ENCODE peak calls at places on chromosomes 1 and 21, in five cellular contexts. J is spleen, Z is heart right ventricle, X is left ventricle myocardium inferior, O is A549. A is an unnamed sample.

GRCh38 chr1:155017021-155017945 is 14.7 kb downstream of the ZBTB7B start:
- DNase-seq in Z (peak; percentile 89), X (peak; percentile 90), J (peak; percentile 97), O (peak; percentile 84), A (peak; percentile 59)

GRCh38 chr1:162056043-162056442 is 13.4 kb upstream of the NOS1AP start:
- DNase-seq in Z (peak; percentile 30), J (peak; percentile 74), O (peak; percentile 64), X (peak; percentile 37), A (peak; percentile 23)

GRCh38 chr1:161260939-161261858 is 2.7 kb downstream of the PCP4L1 start:
- DNase-seq in J (no peak), O (no peak), X (no peak), Z (no peak), A (no peak)

GRCh38 chr1:233253231-233254038 is 42.1 kb downstream of the PCNX2 start:
- DNase-seq in J (no peak), X (no peak), O (no peak), Z (no peak), A (no peak)

GRCh38 chr1:228490120-228491078 is 3.2 kb downstream of the RNF187 start:
- DNase-seq in X (peak; percentile 72), Z (no peak), O (no peak), J (no peak), A (no peak)

GRCh38 chr1:33577663-33578062 is 105.2 kb downstream of the ZSCAN20 start:
- DNase-seq in Z (no peak), O (no peak), J (no peak), X (no peak), A (no peak)

GRCh38 chr21:31117046-31117916 is 79.0 kb upstream of the KRTAP19-8 start:
- DNase-seq in Z (no peak), J (no peak), X (no peak), O (peak; percentile 9), A (peak; percentile 24)

GRCh38 chr1:168246506-168246905 is 20.7 kb downstream of the SFT2D2 start:
- DNase-seq in Z (no peak), J (no peak), X (no peak), O (no peak), A (no peak)

GRCh38 chr1:185027252-185027882 is 18.0 kb upstream of the RNF2 start:
- DNase-seq in O (no peak), J (no peak), X (no peak), Z (no peak), A (no peak)

GRCh38 chr21:44756416-44757185 is 45.0 kb downstream of the UBE2G2 start:
- DNase-seq in J (no peak), Z (no peak), O (no peak), X (no peak), A (no peak)

GRCh38 chr1:74650561-74650960 is 23.0 kb downstream of the ERICH3 start:
- DNase-seq in O (no peak), X (no peak), J (no peak), Z (no peak), A (peak; percentile 34)

GRCh38 chr1:29540801-29541357 is 304.6 kb downstream of the PTPRU start:
- DNase-seq in X (no peak), Z (no peak), O (no peak), J (peak; percentile 40), A (no peak)

GRCh38 chr21:40011371-40011770 is 144.1 kb downstream of the PCP4 start:
- DNase-seq in X (no peak), O (no peak), J (no peak), Z (no peak), A (no peak)

GRCh38 chr1:92354259-92354658 is 55.4 kb downstream of the RPAP2 start:
- DNase-seq in J (no peak), X (no peak), Z (no peak), O (no peak), A (no peak)

GRCh38 chr1:243558556-243558955 is 291.5 kb downstream of the AKT3 start:
- DNase-seq in J (no peak), X (no peak), O (no peak), Z (no peak), A (no peak)

GRCh38 chr1:230572121-230573083 is 69.9 kb upstream of the COG2 start:
- DNase-seq in X (no peak), J (no peak), O (no peak), Z (no peak), A (no peak)

GRCh38 chr1:208374391-208374941 is 130.3 kb upstream of the PLXNA2 start:
- DNase-seq in X (no peak), Z (no peak), J (no peak), O (no peak), A (no peak)

GRCh38 chr1:213201380-213202155 is 150.5 kb downstream of the RPS6KC1 start:
- DNase-seq in O (no peak), Z (no peak), J (no peak), X (no peak), A (no peak)

GRCh38 chr1:46526689-46527291 is 24.7 kb downstream of the KNCN start:
- DNase-seq in O (no peak), X (no peak), J (no peak), Z (no peak), A (no peak)

GRCh38 chr1:2539312-2539907 is 9.3 kb upstream of the HES5 start:
- DNase-seq in J (no peak), Z (no peak), O (no peak), X (no peak), A (no peak)

GRCh38 chr1:245652660-245653427 is 498.1 kb downstream of the KIF26B start:
- DNase-seq in X (no peak), O (no peak), Z (no peak), J (peak; percentile 38), A (no peak)

GRCh38 chr1:226677121-226678020 is 61.7 kb downstream of the ITPKB start:
- DNase-seq in Z (peak; percentile 74), J (peak; percentile 92), O (peak; percentile 29), X (peak; percentile 83), A (no peak)

DNA sequence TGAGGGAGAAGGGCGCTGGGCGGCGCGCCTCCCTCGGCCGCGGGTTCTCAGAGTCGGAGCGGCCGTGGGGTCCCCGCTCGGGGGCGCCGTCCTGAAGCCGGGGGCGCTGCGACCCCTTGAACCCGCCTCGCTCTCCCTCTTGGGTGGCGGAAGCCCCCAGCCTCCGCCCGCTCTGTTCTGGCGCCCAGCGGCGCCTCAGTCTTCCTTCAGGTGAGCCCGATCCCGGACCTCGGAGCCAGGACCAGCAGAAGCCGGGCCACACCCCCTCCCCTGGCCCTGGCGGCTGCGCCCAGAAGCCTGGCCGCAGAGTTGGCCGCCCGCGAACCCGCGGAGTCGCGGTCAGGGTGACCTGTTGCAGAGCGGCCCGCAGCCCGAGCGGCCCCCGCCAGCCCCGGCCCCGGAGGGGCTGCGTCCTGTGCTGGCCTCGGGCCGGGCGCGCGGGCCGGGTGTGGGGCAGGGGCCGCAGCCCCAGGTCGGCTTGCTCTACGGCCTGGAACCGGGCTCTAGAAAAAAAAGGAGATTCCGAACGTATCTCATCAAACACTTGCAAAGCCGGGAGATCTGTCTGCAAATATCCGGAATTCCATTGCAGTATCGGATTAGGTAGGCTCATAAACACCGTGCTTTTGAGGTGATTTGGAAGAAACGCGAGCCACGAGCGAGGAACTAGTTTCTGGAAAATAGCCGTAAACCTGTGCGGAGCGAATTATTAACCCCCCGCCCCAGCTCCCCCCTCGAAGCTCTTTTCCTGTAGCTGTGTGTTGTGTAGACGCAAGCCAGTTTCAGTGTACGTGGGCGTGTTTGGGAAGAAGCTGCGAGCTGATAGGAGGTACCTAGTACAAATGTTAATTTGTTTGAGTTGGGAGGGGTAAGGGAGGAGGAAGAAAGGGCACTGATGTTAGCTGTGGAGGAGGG is 816 bp downstream of the RALGPS2 start:
- DNase-seq in X (peak; percentile 48), Z (peak; percentile 45), J (peak; percentile 91), O (peak; percentile 79), A (no peak)
- TF ChIP-seq CTCF in X (no peak), Z (no peak), J (no peak), O (peak; percentile 44), A (peak; percentile 15)

GRCh38 chr1:28178690-28179485 is 2.4 kb upstream of the PTAFR start:
- DNase-seq in X (no peak), Z (no peak), O (no peak), J (peak; percentile 74), A (no peak)

GRCh38 chr1:28180310-28181305 is 4.1 kb upstream of the PTAFR start:
- DNase-seq in J (peak; percentile 64), Z (no peak), O (no peak), X (no peak), A (no peak)

GRCh38 chr1:28173980-28174297 is 2.6 kb downstream of the PTAFR start:
- DNase-seq in J (peak; percentile 76), Z (no peak), X (no peak), O (no peak), A (peak; percentile 27)

GRCh38 chr1:28173151-28173979 is 3.1 kb downstream of the PTAFR start:
- DNase-seq in X (no peak), J (peak; percentile 73), Z (no peak), O (no peak), A (no peak)

DNA sequence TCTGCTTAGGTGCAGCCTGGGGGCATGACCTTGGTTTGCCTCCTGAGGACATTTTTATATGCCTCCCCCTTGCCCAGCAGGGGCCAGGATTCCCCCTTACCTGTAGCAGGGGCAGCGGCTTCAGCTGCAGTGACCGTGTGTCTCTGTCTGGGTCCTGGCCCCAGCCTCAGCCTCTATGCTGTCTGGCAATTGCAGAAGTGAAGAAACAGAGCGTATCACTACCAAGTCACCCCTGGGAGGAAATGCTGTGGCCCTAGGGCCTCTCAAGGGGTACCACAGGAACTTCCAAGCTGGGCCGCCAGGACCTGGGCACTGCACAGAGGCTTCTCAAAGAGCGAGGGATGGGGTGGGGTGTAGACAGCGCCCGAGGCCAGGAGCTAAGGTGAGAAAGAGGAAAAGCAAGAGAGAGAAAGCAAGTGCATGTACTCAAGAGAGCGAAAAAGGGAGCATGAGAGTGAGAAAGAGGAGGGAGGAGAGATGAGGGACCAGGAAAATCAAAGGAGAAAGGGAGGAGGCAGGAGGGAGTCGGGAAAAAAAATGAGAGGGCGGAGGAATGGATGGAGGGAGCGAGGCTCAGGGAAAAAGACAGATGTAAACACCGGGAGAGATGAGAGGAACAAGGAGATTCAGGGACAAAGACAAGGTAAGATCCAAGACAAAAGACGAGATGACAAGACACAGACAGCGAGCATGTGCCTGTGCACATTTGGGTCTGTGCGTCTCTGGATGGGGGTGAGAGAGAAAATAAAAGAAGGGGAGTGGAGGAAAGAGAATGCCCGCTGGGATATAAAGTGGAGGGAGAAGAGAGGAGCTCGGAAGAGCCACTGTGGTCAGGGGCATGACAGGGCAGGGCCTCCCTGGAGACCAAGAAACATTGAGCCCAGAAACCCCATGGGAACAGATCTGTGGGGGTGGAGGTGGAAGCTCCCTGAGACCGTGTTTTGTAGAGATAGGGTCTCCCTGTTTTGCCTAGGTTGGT is at the start of gene PTAFR:
- DNase-seq in Z (peak; percentile 23), J (peak; percentile 92), O (no peak), X (no peak), A (no peak)
- H3K4me3 ChIP-seq in Z (no peak within 1 kb of the TSS), J (peak within 1 kb of the TSS; percentile 17), O (no peak within 1 kb of the TSS), X (peak within 1 kb of the TSS; percentile 37), A (no peak within 1 kb of the TSS)

GRCh38 chr1:89734437-89734836 is 86.4 kb upstream of the LRRC8D start:
- DNase-seq in Z (no peak), X (no peak), O (no peak), J (no peak), A (no peak)

GRCh38 chr1:89728381-89728780 is 92.5 kb upstream of the LRRC8D start:
- DNase-seq in O (no peak), Z (no peak), X (no peak), J (no peak), A (no peak)

GRCh38 chr1:89735449-89735848 is 85.4 kb upstream of the LRRC8D start:
- DNase-seq in J (no peak), Z (no peak), X (no peak), O (no peak), A (no peak)

GRCh38 chr1:89733748-89734147 is 87.1 kb upstream of the LRRC8D start:
- DNase-seq in O (no peak), X (no peak), J (no peak), Z (no peak), A (no peak)

GRCh38 chr1:89732643-89733222 is 88.1 kb upstream of the LRRC8D start:
- DNase-seq in J (no peak), X (no peak), O (no peak), Z (no peak), A (no peak)
- H3K9me3 ChIP-seq in J (no peaks in the 10 kb centered on the region), X (no peaks in the 10 kb centered on the region), O (no peaks in the 10 kb centered on the region), Z (no peaks in the 10 kb centered on the region), A (no peaks in the 10 kb centered on the region)

GRCh38 chr1:15272782-15273127 is 25.7 kb downstream of the FHAD1 start:
- DNase-seq in Z (no peak), O (no peak), J (no peak), X (no peak), A (no peak)
- TF ChIP-seq CTCF in Z (no peak), O (no peak), J (no peak), X (peak; percentile 14), A (no peak)

A was measured in AG04450.